ENCODE peak calls at places on chromosome 14, in seven cellular contexts. K, O, D, Y, B, W and R are unnamed samples.

GRCh38 chr14:85867450-85867849 is 337.5 kb downstream of the FLRT2 start:
- DNase-seq in K (no peak), Y (no peak), W (no peak), O (no peak), D (peak), B (no peak), R (no peak)

GRCh38 chr14:63938198-63939005 is 85.6 kb downstream of the SYNE2 start:
- DNase-seq in O (no peak), Y (peak), D (no peak), K (no peak), B (no peak), W (no peak), R (no peak)

GRCh38 chr14:68141531-68142088 is 322.0 kb downstream of the RAD51B start:
- DNase-seq in K (no peak), B (no peak), O (no peak), W (peak), D (no peak), Y (no peak), R (no peak)

GRCh38 chr14:22870811-22871199 is 735 bp upstream of the LRP10 start:
- DNase-seq in Y (no peak), B (no peak), O (no peak), W (no peak), D (no peak), K (no peak), R (no peak)

GRCh38 chr14:93059917-93060545 is 55.7 kb downstream of the ITPK1 start:
- DNase-seq in D (no peak), B (no peak), O (no peak), W (no peak), Y (peak), K (no peak), R (no peak)

GRCh38 chr14:23147676-23148075 is 28.6 kb upstream of the CEBPE start:
- DNase-seq in D (no peak), K (no peak), O (no peak), B (peak), Y (peak), W (peak), R (no peak)

GRCh38 chr14:54301349-54301748 is 95.5 kb upstream of the CDKN3 start:
- DNase-seq in B (no peak), D (no peak), O (no peak), W (no peak), Y (no peak), K (no peak), R (no peak)

GRCh38 chr14:105904379-105904778 is 378.0 kb downstream of the TMEM121 start:
- DNase-seq in B (no peak), Y (no peak), K (no peak), D (no peak), O (no peak), W (no peak), R (no peak)

GRCh38 chr14:66923251-66923650 is 266.0 kb upstream of the GARIN2 start:
- DNase-seq in Y (no peak), D (no peak), K (no peak), W (no peak), B (no peak), O (no peak), R (no peak)

GRCh38 chr14:76829650-76830421 is 3.6 kb downstream of the LRRC74A start:
- DNase-seq in W (no peak), O (peak), B (no peak), K (no peak), Y (peak), D (no peak), R (no peak)

GRCh38 chr14:89248430-89249295 is 168.4 kb downstream of the FOXN3 start:
- DNase-seq in W (no peak), B (no peak), O (no peak), D (no peak), Y (peak), K (no peak), R (no peak)

GRCh38 chr14:93019970-93020369 is 95.8 kb downstream of the ITPK1 start:
- DNase-seq in Y (no peak), K (no peak), D (no peak), W (no peak), O (peak), B (no peak), R (no peak)

GRCh38 chr14:61188936-61189808 is 92.0 kb downstream of the TMEM30B start:
- DNase-seq in D (peak), W (peak), K (no peak), B (peak), Y (peak), O (peak), R (no peak)

GRCh38 chr14:70601162-70601561 is 707 bp upstream of the MED6 start:
- DNase-seq in D (peak), B (no peak), W (no peak), O (no peak), Y (no peak), K (no peak), R (no peak)

GRCh38 chr14:74905595-74906142 is 17.4 kb downstream of the RPS6KL1 start:
- DNase-seq in Y (peak), D (peak), K (peak), O (peak), W (peak), B (peak), R (peak)

GRCh38 chr14:29803045-29803444 is 124.6 kb downstream of the PRKD1 start:
- DNase-seq in K (no peak), Y (no peak), W (no peak), D (no peak), B (no peak), O (no peak), R (no peak)

GRCh38 chr14:93959239-93960107 is 16.9 kb downstream of the ASB2 start:
- DNase-seq in Y (no peak), D (no peak), K (peak), B (peak), O (peak), W (peak), R (peak)

GRCh38 chr14:104891664-104892500 is 26.8 kb downstream of the CEP170B start:
- DNase-seq in B (no peak), D (no peak), O (peak), Y (no peak), W (peak), K (no peak), R (no peak)

GRCh38 chr14:55702501-55702900 is 122.5 kb downstream of the KTN1 start:
- DNase-seq in O (no peak), K (no peak), Y (no peak), W (no peak), D (peak), B (no peak), R (no peak)

GRCh38 chr14:56341766-56342418 is 223.7 kb downstream of the PELI2 start:
- DNase-seq in O (no peak), W (no peak), K (no peak), Y (no peak), B (peak), D (no peak), R (no peak)

GRCh38 chr14:42192659-42193425 is 586.2 kb downstream of the LRFN5 start:
- DNase-seq in K (no peak), D (peak), Y (no peak), O (no peak), W (peak), B (peak), R (no peak)

GRCh38 chr14:20830831-20831230 is 28.2 kb upstream of the RNASE1 start:
- DNase-seq in D (no peak), K (no peak), B (no peak), O (no peak), W (no peak), Y (no peak), R (no peak)

GRCh38 chr14:72892103-72892878 is 1.6 kb downstream of the DPF3 start:
- DNase-seq in O (no peak), K (no peak), W (peak), Y (peak), B (peak), D (peak), R (peak)

GRCh38 chr14:94373708-94374107 is 14.7 kb downstream of the SERPINA1 start:
- DNase-seq in B (no peak), W (no peak), Y (no peak), D (no peak), O (no peak), K (no peak), R (no peak)

GRCh38 chr14:49975799-49976198 is 82.9 kb downstream of the ARF6 start:
- DNase-seq in B (no peak), W (no peak), K (no peak), O (no peak), Y (no peak), D (no peak), R (no peak)

GRCh38 chr14:67487937-67488893 is at the start of gene TMEM229B:
- DNase-seq in W (no peak), O (no peak), Y (peak), K (peak), D (no peak), B (no peak), R (peak)

GRCh38 chr14:102229739-102230092 is 75.2 kb downstream of the MOK start:
- DNase-seq in D (no peak), W (no peak), O (no peak), B (no peak), K (no peak), Y (no peak), R (no peak)

DNA sequence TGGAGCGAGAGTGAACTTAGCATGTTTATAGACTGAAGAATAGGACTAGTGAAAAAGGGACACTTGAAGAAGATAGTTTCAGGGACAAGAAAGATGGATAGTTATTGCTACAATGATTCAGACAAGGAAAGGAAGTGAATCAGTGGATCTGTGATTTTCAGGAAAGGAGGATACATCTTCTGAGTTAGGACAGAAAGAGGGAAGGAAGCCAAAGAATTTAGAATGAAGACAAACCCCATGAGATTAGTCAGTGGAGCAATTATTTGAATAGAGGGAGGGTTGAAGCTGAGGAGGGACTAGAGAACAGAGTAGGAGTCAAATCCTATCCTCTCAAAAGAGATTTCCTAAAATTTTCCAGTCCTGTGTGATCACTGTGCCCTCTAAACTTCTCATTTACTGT is 282.7 kb downstream of the AKAP6 start:
- DNase-seq in Y (no peak), W (no peak), K (no peak), O (no peak), B (no peak), D (peak), R (no peak)
- H3K27ac ChIP-seq in Y (no peak), W (no peak), K (no peak), O (peak), B (no peak), D (peak), R (no peak)

DNA sequence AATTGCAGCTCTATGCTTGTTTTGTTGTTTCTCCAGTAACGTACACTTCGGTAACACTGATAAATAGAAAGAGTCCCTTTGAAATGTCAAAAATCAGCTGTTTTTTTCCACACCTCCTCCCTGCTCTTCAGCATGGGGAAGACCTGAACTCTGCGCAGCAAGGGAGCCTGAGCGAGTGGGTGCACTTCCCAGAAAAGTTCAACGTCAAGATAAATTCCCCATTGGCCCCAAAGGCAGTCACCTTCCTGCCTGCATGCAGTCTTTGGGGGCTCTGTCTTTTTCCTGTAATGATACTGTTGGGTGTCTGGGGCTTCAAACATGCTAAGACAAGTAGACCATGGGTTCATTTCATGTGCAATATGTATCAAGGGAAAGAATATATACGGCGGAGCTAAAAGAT is 8.8 kb upstream of the FOXG1 start:
- DNase-seq in B (no peak), K (no peak), D (no peak), O (no peak), W (no peak), Y (no peak), R (no peak)
- TF ChIP-seq CTCF in B (no peak), K (no peak), D (no peak), O (no peak), W (no peak), Y (no peak), R (no peak)

GRCh38 chr14:91405241-91405721 is 12.3 kb downstream of the CCDC88C start:
- DNase-seq in D (no peak), Y (no peak), W (no peak), K (peak), O (no peak), B (no peak), R (no peak)
- H3K27ac ChIP-seq in D (no peak), Y (no peak), W (no peak), K (peak), O (no peak), B (no peak), R (no peak)

GRCh38 chr14:35331605-35332516 is 39.7 kb downstream of the PSMA6 start:
- DNase-seq in D (no peak), O (no peak), K (no peak), W (peak), B (no peak), Y (peak), R (no peak)

GRCh38 chr14:35333347-35333730 is 41.2 kb downstream of the PSMA6 start:
- DNase-seq in B (no peak), D (no peak), O (no peak), Y (peak), W (peak), K (no peak), R (no peak)

GRCh38 chr14:35332517-35333346 is 40.5 kb downstream of the PSMA6 start:
- DNase-seq in W (peak), Y (peak), O (no peak), D (no peak), B (no peak), K (no peak), R (peak)

GRCh38 chr14:35335388-35336092 is 43.4 kb downstream of the PSMA6 start:
- DNase-seq in B (peak), W (peak), O (peak), K (no peak), Y (peak), D (no peak), R (no peak)

DNA sequence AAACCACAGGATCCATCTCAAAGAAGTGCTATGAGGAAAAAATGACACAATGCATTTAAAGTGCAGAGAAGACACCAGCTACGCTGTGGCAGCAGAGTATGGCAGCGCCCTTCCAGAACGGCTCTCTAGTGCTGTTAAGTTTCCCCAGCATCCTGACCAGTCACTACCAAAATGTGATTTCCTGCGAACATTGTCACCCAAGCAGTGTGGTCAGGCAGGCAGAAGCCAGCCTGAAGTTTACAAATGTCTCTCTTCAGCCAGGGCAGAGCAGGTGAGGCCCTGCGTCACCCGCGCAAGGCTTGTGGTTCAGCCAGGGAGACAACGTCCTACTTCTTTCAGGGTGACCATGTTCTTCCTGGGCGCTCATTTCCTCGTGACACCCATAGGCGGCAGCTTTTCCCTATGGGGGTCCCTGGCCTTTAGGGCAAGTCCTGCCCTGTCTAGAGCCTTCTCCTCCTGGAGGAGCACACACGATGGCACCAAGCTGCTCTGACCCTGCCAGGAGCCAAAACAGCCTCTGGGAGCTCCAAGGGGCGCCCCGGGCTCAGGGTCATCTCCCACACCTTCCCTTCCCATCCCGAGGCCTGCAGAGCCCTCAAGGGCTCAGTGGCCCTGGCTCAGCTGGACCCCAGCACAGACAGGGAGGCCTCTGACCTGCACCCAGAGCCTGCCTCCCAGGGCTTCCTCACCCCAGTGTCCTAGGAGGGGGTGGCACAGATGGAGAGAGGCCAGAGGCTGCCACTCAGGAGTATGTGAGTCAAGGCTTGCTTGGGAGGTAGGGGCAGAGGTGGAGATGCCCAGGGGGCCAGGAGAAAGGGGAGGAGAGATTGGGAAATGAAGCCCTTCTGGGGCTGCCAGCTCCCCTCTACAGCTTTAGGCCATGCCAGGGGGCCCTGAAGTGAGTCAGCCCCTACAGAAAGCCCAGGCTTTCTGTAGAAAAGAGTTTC is 41.9 kb downstream of the PSMA6 start:
- DNase-seq in O (no peak), K (no peak), W (no peak), Y (no peak), B (no peak), D (no peak), R (no peak)
- TF ChIP-seq CTCF in O (no peak), K (no peak), W (no peak), Y (no peak), B (no peak), D (no peak), R (no peak)